ENCODE peak calls at places on chromosomes 5 and 9, in seven cellular contexts. One of them, this sample, is unnamed.
A peak's percentile ranks its signal among the peaks of the same experiment; 100 is the strongest.

GRCh38 chr5:170632985-170633234 is 129.1 kb downstream of the KCNIP1 start:
- DNase-seq in T-helper 2 cell: no peak
- DNase-seq in AG20443: peak; percentile 79
- DNase-seq in GM23248: no peak
- DNase-seq in body of pancreas: peak; percentile 51
- DNase-seq in suprapubic skin: no peak
- DNase-seq in NCI-H1092: no peak
- DNase-seq in this sample: peak; percentile 82

GRCh38 chr9:83379045-83379444 is 159.2 kb downstream of the FRMD3 start:
- DNase-seq in T-helper 2 cell: no peak
- DNase-seq in AG20443: no peak
- DNase-seq in GM23248: no peak
- DNase-seq in body of pancreas: no peak
- DNase-seq in suprapubic skin: no peak
- DNase-seq in NCI-H1092: peak; percentile 12
- DNase-seq in this sample: no peak

GRCh38 chr5:79974896-79975295 is 16.2 kb downstream of the MTX3 start:
- DNase-seq in T-helper 2 cell: no peak
- DNase-seq in AG20443: peak; percentile 53
- DNase-seq in GM23248: peak; percentile 81
- DNase-seq in body of pancreas: no peak
- DNase-seq in suprapubic skin: no peak
- DNase-seq in NCI-H1092: no peak
- DNase-seq in this sample: no peak

GRCh38 chr9:89465726-89466308 is 32.1 kb downstream of the SEMA4D start:
- DNase-seq in T-helper 2 cell: no peak
- DNase-seq in AG20443: no peak
- DNase-seq in GM23248: no peak
- DNase-seq in body of pancreas: no peak
- DNase-seq in suprapubic skin: peak; percentile 23
- DNase-seq in NCI-H1092: no peak
- DNase-seq in this sample: no peak

GRCh38 chr5:71976449-71976848 is 130.8 kb upstream of the MAP1B start:
- DNase-seq in T-helper 2 cell: no peak
- DNase-seq in AG20443: no peak
- DNase-seq in GM23248: no peak
- DNase-seq in body of pancreas: no peak
- DNase-seq in suprapubic skin: no peak
- DNase-seq in NCI-H1092: no peak
- DNase-seq in this sample: no peak

GRCh38 chr5:121399879-121400278 is 451.8 kb upstream of the FTMT start:
- DNase-seq in T-helper 2 cell: no peak
- DNase-seq in AG20443: no peak
- DNase-seq in GM23248: no peak
- DNase-seq in body of pancreas: no peak
- DNase-seq in suprapubic skin: no peak
- DNase-seq in NCI-H1092: no peak
- DNase-seq in this sample: no peak

GRCh38 chr5:180647465-180647864 is 1.9 kb downstream of the FLT4 start:
- DNase-seq in T-helper 2 cell: no peak
- DNase-seq in AG20443: peak; percentile 9
- DNase-seq in GM23248: no peak
- DNase-seq in body of pancreas: no peak
- DNase-seq in suprapubic skin: peak; percentile 72
- DNase-seq in NCI-H1092: no peak
- DNase-seq in this sample: no peak

GRCh38 chr9:93139365-93140182 is 5.5 kb upstream of the NINJ1 start:
- DNase-seq in T-helper 2 cell: no peak
- DNase-seq in AG20443: no peak
- DNase-seq in GM23248: no peak
- DNase-seq in body of pancreas: no peak
- DNase-seq in suprapubic skin: peak; percentile 75
- DNase-seq in NCI-H1092: no peak
- DNase-seq in this sample: no peak

GRCh38 chr9:97373311-97373710 is 38.6 kb upstream of the TDRD7 start:
- DNase-seq in T-helper 2 cell: no peak
- DNase-seq in AG20443: no peak
- DNase-seq in GM23248: no peak
- DNase-seq in body of pancreas: no peak
- DNase-seq in suprapubic skin: no peak
- DNase-seq in NCI-H1092: no peak
- DNase-seq in this sample: no peak

This sample was measured in cardiac septum.